ENCODE peak calls at places on chromosomes 1 and 21, in four cellular contexts. G is A549, F is WTC11, K is HepG2. S is an unnamed sample.

GRCh38 chr1:174692313-174692712 is 244.5 kb downstream of the GPR52 start:
- DNase-seq in K (peak), G (peak), F (no peak), S (peak)

GRCh38 chr1:184973308-184974085 is 811 bp downstream of the NIBAN1 start:
- DNase-seq in K (no peak), G (peak), F (peak), S (peak)

GRCh38 chr1:223363057-223363855 is 720 bp downstream of the SUSD4 start:
- DNase-seq in F (peak), K (no peak), G (peak), S (no peak)

GRCh38 chr1:104932949-104933679 is 1183.4 kb downstream of the AMY1C start:
- DNase-seq in F (no peak), G (no peak), K (no peak), S (no peak)

GRCh38 chr21:44742418-44743153 is 31.2 kb upstream of the TSPEAR start:
- DNase-seq in F (no peak), K (peak), G (peak), S (no peak)

GRCh38 chr1:228446849-228447248 is 30.2 kb upstream of the TRIM17 start:
- DNase-seq in K (no peak), G (peak), F (peak), S (no peak)

GRCh38 chr1:201593200-201593828 is 54.4 kb downstream of the NAV1 start:
- DNase-seq in G (peak), K (no peak), F (no peak), S (no peak)

GRCh38 chr1:228058172-228058980 is 24.1 kb upstream of the ARF1 start:
- DNase-seq in F (no peak), G (no peak), K (no peak), S (no peak)

GRCh38 chr1:224304767-224305166 is 25.2 kb downstream of the NVL start:
- DNase-seq in F (no peak), G (no peak), K (no peak), S (no peak)

GRCh38 chr1:55052221-55053142 is 13.1 kb downstream of the PCSK9 start:
- DNase-seq in K (no peak), F (no peak), G (no peak), S (no peak)

GRCh38 chr1:27380223-27380622 is 2.9 kb downstream of the CD164L2 start:
- DNase-seq in F (no peak), G (no peak), K (no peak), S (no peak)

GRCh38 chr1:113874017-113874879 is 2.7 kb upstream of the PTPN22 start:
- DNase-seq in K (peak), G (peak), F (no peak), S (peak)

GRCh38 chr1:155938220-155938627 is 3.2 kb upstream of the RXFP4 start:
- DNase-seq in K (peak), G (peak), F (no peak), S (peak)

GRCh38 chr1:202214089-202214843 is 20.7 kb downstream of the LGR6 start:
- DNase-seq in G (no peak), F (peak), K (no peak), S (no peak)

GRCh38 chr1:172658871-172659453 is at the start of gene FASLG:
- DNase-seq in F (no peak), G (no peak), K (no peak), S (no peak)

GRCh38 chr1:227728059-227728891 is 6.8 kb downstream of the JMJD4 start:
- DNase-seq in F (peak), G (peak), K (peak), S (peak)

GRCh38 chr1:204991342-204991844 is 51.6 kb upstream of the CNTN2 start:
- DNase-seq in F (peak), K (no peak), G (no peak), S (no peak)

GRCh38 chr1:56973898-56974752 is 8.3 kb upstream of the C8B start:
- DNase-seq in K (no peak), F (no peak), G (no peak), S (no peak)

GRCh38 chr1:182598296-182598695 is 5.9 kb downstream of the RGS16 start:
- DNase-seq in F (no peak), K (no peak), G (no peak), S (no peak)

GRCh38 chr1:17196496-17197180 is 8.3 kb upstream of the PADI1 start:
- DNase-seq in F (no peak), G (no peak), K (no peak), S (no peak)

GRCh38 chr1:247906504-247907047 is 11.2 kb downstream of the OR2W3 start:
- DNase-seq in K (no peak), G (no peak), F (no peak), S (peak)

GRCh38 chr1:9903801-9904527 is 6.1 kb downstream of the CTNNBIP1 start:
- DNase-seq in F (no peak), G (no peak), K (no peak), S (no peak)

GRCh38 chr21:35095859-35096291 is 46.8 kb upstream of the RUNX1 start:
- DNase-seq in K (no peak), G (no peak), F (no peak), S (no peak)

GRCh38 chr1:6490181-6491075 is 1.0 kb downstream of the PLEKHG5 start:
- DNase-seq in F (peak), G (peak), K (peak), S (peak)

GRCh38 chr1:13766906-13767564 is 67.0 kb downstream of the PRDM2 start:
- DNase-seq in G (no peak), K (no peak), F (no peak), S (no peak)

GRCh38 chr1:47225430-47226100 is 6.5 kb downstream of the TAL1 start:
- DNase-seq in G (no peak), F (no peak), K (no peak), S (peak)

GRCh38 chr1:182764029-182764768 is 25.4 kb upstream of the NPL start:
- DNase-seq in K (no peak), G (no peak), F (no peak), S (no peak)

GRCh38 chr1:48851638-48852037 is 74.9 kb upstream of the BEND5 start:
- DNase-seq in G (no peak), F (no peak), K (no peak), S (no peak)

GRCh38 chr1:177723533-177723932 is 246.3 kb downstream of the SEC16B start:
- DNase-seq in G (no peak), K (no peak), F (no peak), S (no peak)

GRCh38 chr1:202144510-202145324 is at the start of gene ARL8A:
- DNase-seq in G (peak), F (peak), K (no peak), S (peak)

GRCh38 chr1:205955499-205955898 is 12.2 kb upstream of the SLC26A9 start:
- DNase-seq in F (no peak), G (no peak), K (no peak), S (no peak)

GRCh38 chr1:180586671-180587155 is 27.9 kb downstream of the OVAAL start:
- DNase-seq in G (peak), K (peak), F (no peak), S (peak)

GRCh38 chr21:44712203-44713028 is 1.0 kb upstream of the TSPEAR start:
- DNase-seq in K (no peak), G (no peak), F (no peak), S (no peak)

GRCh38 chr1:43994794-43995790 is 3.7 kb downstream of the CCDC24 start:
- DNase-seq in G (peak), K (peak), F (peak), S (peak)

GRCh38 chr1:201320168-201320842 is 37.0 kb downstream of the PKP1 start:
- DNase-seq in K (no peak), G (no peak), F (no peak), S (no peak)

GRCh38 chr1:174112489-174113162 is 46.7 kb upstream of the RABGAP1L start:
- DNase-seq in K (no peak), F (no peak), G (no peak), S (no peak)

GRCh38 chr1:203607169-203607873 is 19.3 kb upstream of the ATP2B4 start:
- DNase-seq in K (no peak), G (peak), F (no peak), S (peak)

GRCh38 chr1:40029608-40030007 is 10.9 kb upstream of the CAP1 start:
- DNase-seq in K (no peak), F (no peak), G (no peak), S (no peak)

GRCh38 chr1:40030528-40031135 is 9.9 kb upstream of the CAP1 start:
- DNase-seq in F (no peak), G (no peak), K (no peak), S (no peak)

GRCh38 chr1:40036574-40036973 is 4.0 kb upstream of the CAP1 start:
- DNase-seq in F (no peak), G (no peak), K (no peak), S (peak)

GRCh38 chr1:40034869-40035268 is 5.7 kb upstream of the CAP1 start:
- DNase-seq in G (no peak), F (no peak), K (no peak), S (no peak)

DNA sequence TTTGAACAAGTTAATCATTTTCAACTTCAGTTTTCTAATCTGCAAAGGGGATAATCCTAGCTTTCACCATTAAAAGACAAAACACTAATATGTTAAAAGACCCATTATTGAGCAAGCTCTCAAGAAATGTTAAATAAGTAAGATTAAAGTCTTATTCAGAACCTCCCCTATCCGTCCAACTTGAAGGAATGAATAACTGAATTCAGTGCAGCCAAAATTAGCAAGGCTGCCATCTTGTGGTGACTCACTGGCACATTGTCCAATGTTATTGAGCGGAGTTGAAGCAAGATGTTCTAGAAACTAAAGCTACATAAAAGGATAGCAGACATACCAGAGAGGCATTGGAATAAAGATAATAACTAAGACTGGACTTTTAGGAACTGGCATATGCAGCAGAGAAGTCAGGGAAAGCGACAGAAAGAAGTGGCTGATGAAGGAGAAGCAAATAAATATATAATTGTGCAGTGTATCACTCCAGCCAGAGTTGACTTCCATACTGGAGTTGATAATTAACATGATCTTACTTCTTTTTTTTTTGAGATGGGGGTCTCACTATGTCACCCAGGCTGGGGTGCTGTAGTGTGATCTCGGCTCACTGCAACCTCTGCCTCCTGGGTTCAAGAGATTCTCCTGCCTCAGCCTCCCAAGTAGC is 8.2 kb upstream of the CAP1 start:
- DNase-seq in F (peak), K (peak), G (peak), S (peak)
- TF ChIP-seq NR3C1 in F (no peak), K (no peak), G (no peak), S (no peak)

GRCh38 chr1:4062041-4062440 is 162.0 kb upstream of the C1orf174 start:
- DNase-seq in K (no peak), F (no peak), G (no peak), S (no peak)

GRCh38 chr1:4062992-4063391 is 162.9 kb upstream of the C1orf174 start:
- DNase-seq in K (no peak), G (no peak), F (no peak), S (no peak)

GRCh38 chr1:4063516-4063915 is 163.4 kb upstream of the C1orf174 start:
- DNase-seq in K (no peak), F (no peak), G (no peak), S (no peak)

GRCh38 chr1:4062560-4062959 is 162.5 kb upstream of the C1orf174 start:
- DNase-seq in F (no peak), G (no peak), K (no peak), S (no peak)

GRCh38 chr1:4064150-4064889 is 164.2 kb upstream of the C1orf174 start:
- DNase-seq in F (no peak), K (no peak), G (no peak), S (no peak)
- TF ChIP-seq NR3C1 in F (no peak), K (no peak), G (no peak), S (no peak)

DNA sequence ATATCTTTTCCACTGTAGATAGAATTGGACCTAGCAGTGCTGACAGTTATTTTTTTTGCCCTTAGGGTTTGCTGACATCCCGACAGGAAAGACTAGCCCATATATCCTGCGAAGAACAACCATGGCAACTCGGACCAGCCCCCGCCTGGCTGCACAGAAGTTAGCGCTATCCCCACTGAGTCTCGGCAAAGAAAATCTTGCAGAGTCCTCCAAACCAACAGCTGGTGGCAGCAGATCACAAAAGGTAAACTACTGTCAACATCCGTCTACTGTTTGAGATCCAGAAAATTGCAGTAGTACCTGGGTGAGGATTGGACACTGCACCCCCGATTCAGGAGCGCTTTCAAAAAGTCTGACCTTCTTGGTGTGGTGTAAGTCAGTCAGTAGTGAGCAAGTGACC is 55.8 kb downstream of the CENPF start:
- DNase-seq in F (peak), K (peak), G (peak), S (peak)
- TF ChIP-seq NR3C1 in F (no peak), K (no peak), G (no peak), S (no peak)

GRCh38 chr1:33609739-33610138 is 137.3 kb downstream of the ZSCAN20 start:
- DNase-seq in F (no peak), G (no peak), K (no peak), S (no peak)

GRCh38 chr1:33615546-33615945 is 143.1 kb downstream of the ZSCAN20 start:
- DNase-seq in G (no peak), K (no peak), F (no peak), S (no peak)

GRCh38 chr1:33610391-33610790 is 137.9 kb downstream of the ZSCAN20 start:
- DNase-seq in F (no peak), G (no peak), K (no peak), S (no peak)

GRCh38 chr1:33610864-33611455 is 138.5 kb downstream of the ZSCAN20 start:
- DNase-seq in G (no peak), F (no peak), K (no peak), S (no peak)

GRCh38 chr1:33612877-33613487 is 140.5 kb downstream of the ZSCAN20 start:
- DNase-seq in F (peak), G (peak), K (peak), S (peak)
- TF ChIP-seq NR3C1 in F (no peak), G (no peak), K (no peak), S (no peak)

GRCh38 chr1:8002329-8003320 is 23.5 kb downstream of the ERRFI1 start:
- DNase-seq in K (no peak), F (no peak), G (no peak), S (no peak)

GRCh38 chr1:8006037-8006963 is 19.8 kb downstream of the ERRFI1 start:
- DNase-seq in F (no peak), G (peak), K (no peak), S (no peak)

GRCh38 chr1:8004113-8004802 is 21.9 kb downstream of the ERRFI1 start:
- DNase-seq in F (no peak), G (no peak), K (no peak), S (no peak)

GRCh38 chr1:8003431-8004112 is 22.5 kb downstream of the ERRFI1 start:
- DNase-seq in F (no peak), G (no peak), K (no peak), S (no peak)

GRCh38 chr1:8004803-8005573 is 21.1 kb downstream of the ERRFI1 start:
- DNase-seq in G (peak), K (peak), F (no peak), S (peak)
- TF ChIP-seq NR3C1 in G (no peak), K (no peak), F (no peak), S (no peak)

GRCh38 chr1:3116150-3116510 is 47.1 kb downstream of the PRDM16 start:
- DNase-seq in K (no peak), G (no peak), F (no peak), S (no peak)

GRCh38 chr1:3113741-3114056 is 44.7 kb downstream of the PRDM16 start:
- DNase-seq in F (no peak), G (no peak), K (no peak), S (no peak)

GRCh38 chr1:3115275-3116149 is 46.5 kb downstream of the PRDM16 start:
- DNase-seq in F (no peak), G (no peak), K (peak), S (no peak)

GRCh38 chr1:3114131-3114744 is 45.2 kb downstream of the PRDM16 start:
- DNase-seq in F (no peak), G (no peak), K (no peak), S (no peak)

DNA sequence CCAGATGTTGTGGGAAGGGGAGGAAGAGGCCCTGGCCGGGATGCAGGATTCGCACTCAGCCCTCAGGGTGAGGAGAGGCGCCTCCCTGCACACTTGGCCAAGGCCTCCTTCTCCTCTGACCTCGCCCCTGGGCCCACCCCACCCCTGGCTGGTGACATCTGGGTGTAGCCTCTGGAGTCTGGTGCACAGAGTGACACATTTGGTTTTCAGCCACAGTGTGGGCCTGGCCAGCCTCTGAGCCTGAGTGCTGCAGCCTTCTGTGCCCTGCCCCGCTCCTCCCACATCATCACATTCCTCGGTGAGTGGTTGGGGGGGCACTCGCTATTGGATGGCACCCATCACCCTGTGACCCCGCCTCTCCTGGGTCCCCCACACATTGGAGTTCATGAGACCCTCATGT is 45.8 kb downstream of the PRDM16 start:
- DNase-seq in K (peak), G (no peak), F (no peak), S (no peak)
- TF ChIP-seq NR3C1 in K (no peak), G (no peak), F (no peak), S (no peak)

DNA sequence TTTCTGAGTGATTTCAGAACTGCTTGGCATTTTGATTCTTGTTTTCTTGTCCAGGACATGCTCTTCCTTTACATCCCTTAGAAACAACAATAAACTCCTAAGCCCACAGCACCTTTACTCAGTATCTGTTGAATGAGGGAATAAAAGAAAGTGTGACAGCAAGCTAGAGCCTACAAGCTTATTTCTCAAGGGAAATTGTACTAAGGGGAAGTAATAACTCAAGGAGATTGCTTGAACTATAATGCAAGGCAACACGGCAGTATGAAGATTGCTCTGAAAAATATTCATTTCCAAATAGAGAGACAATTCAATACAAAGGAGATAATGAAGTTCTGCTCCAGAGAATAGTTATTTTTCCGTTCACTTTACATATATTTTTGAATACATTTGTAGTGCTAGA is 6.5 kb downstream of the OR6P1 start:
- DNase-seq in K (no peak), F (no peak), G (no peak), S (no peak)
- TF ChIP-seq NR3C1 in K (no peak), F (no peak), G (no peak), S (no peak)